ENCODE peak calls at places on chromosomes 11 and 22, in seven cellular contexts. One of them, this sample, is unnamed.
A peak's percentile ranks its signal among the peaks of the same experiment; 100 is the strongest.

GRCh38 chr11:55949330-55949729 is 13.1 kb upstream of the OR5I1 start:
- DNase-seq in AG20443: no peak
- DNase-seq in astrocyte: no peak
- DNase-seq in astrocyte of the spinal cord: no peak
- DNase-seq in iris pigment epithelial cell: no peak
- DNase-seq in Calu3: no peak
- DNase-seq in stimulated activated CD8-positive, alpha-beta memory T cell treated with anti-CD3 and anti-CD28 coated beads, Interleukin-12 subunit alpha, Interleukin-12 subunit beta, amount 100 ng/mL, for 1 hour: no peak
- DNase-seq in this sample: no peak

GRCh38 chr22:25393121-25393805 is 171.2 kb upstream of the GRK3 start:
- DNase-seq in AG20443: no peak
- DNase-seq in astrocyte: no peak
- DNase-seq in astrocyte of the spinal cord: no peak
- DNase-seq in iris pigment epithelial cell: no peak
- DNase-seq in Calu3: no peak
- DNase-seq in stimulated activated CD8-positive, alpha-beta memory T cell treated with anti-CD3 and anti-CD28 coated beads, Interleukin-12 subunit alpha, Interleukin-12 subunit beta, amount 100 ng/mL, for 1 hour: no peak
- DNase-seq in this sample: no peak

GRCh38 chr11:38460901-38461300 is 1862.9 kb upstream of the RAG2 start:
- DNase-seq in AG20443: no peak
- DNase-seq in astrocyte: peak; percentile 92
- DNase-seq in astrocyte of the spinal cord: peak; percentile 96
- DNase-seq in iris pigment epithelial cell: peak; percentile 59
- DNase-seq in Calu3: no peak
- DNase-seq in stimulated activated CD8-positive, alpha-beta memory T cell treated with anti-CD3 and anti-CD28 coated beads, Interleukin-12 subunit alpha, Interleukin-12 subunit beta, amount 100 ng/mL, for 1 hour: no peak
- DNase-seq in this sample: no peak

GRCh38 chr11:108787105-108787504 is 122.2 kb downstream of the DDX10 start:
- DNase-seq in AG20443: no peak
- DNase-seq in astrocyte: no peak
- DNase-seq in astrocyte of the spinal cord: no peak
- DNase-seq in iris pigment epithelial cell: no peak
- DNase-seq in Calu3: no peak
- DNase-seq in stimulated activated CD8-positive, alpha-beta memory T cell treated with anti-CD3 and anti-CD28 coated beads, Interleukin-12 subunit alpha, Interleukin-12 subunit beta, amount 100 ng/mL, for 1 hour: no peak
- DNase-seq in this sample: no peak

GRCh38 chr11:86737752-86738151 is 62.6 kb upstream of the PRSS23 start:
- DNase-seq in AG20443: peak; percentile 43
- DNase-seq in astrocyte: no peak
- DNase-seq in astrocyte of the spinal cord: no peak
- DNase-seq in iris pigment epithelial cell: peak; percentile 52
- DNase-seq in Calu3: no peak
- DNase-seq in stimulated activated CD8-positive, alpha-beta memory T cell treated with anti-CD3 and anti-CD28 coated beads, Interleukin-12 subunit alpha, Interleukin-12 subunit beta, amount 100 ng/mL, for 1 hour: no peak
- DNase-seq in this sample: no peak

GRCh38 chr11:36509694-36510566 is at the start of gene TRAF6:
- DNase-seq in AG20443: peak; percentile 95
- DNase-seq in astrocyte: peak; percentile 69
- DNase-seq in astrocyte of the spinal cord: peak; percentile 86
- DNase-seq in iris pigment epithelial cell: peak; percentile 80
- DNase-seq in Calu3: peak; percentile 95
- DNase-seq in stimulated activated CD8-positive, alpha-beta memory T cell treated with anti-CD3 and anti-CD28 coated beads, Interleukin-12 subunit alpha, Interleukin-12 subunit beta, amount 100 ng/mL, for 1 hour: peak; percentile 88
- DNase-seq in this sample: no peak

GRCh38 chr11:112634551-112634950 is 326.7 kb upstream of the NCAM1 start:
- DNase-seq in AG20443: peak; percentile 40
- DNase-seq in astrocyte: no peak
- DNase-seq in astrocyte of the spinal cord: no peak
- DNase-seq in iris pigment epithelial cell: no peak
- DNase-seq in Calu3: no peak
- DNase-seq in stimulated activated CD8-positive, alpha-beta memory T cell treated with anti-CD3 and anti-CD28 coated beads, Interleukin-12 subunit alpha, Interleukin-12 subunit beta, amount 100 ng/mL, for 1 hour: no peak
- DNase-seq in this sample: no peak

GRCh38 chr11:119100246-119100959 is 1.2 kb downstream of the DPAGT1 start:
- DNase-seq in AG20443: peak; percentile 40
- DNase-seq in astrocyte: peak; percentile 33
- DNase-seq in astrocyte of the spinal cord: peak; percentile 47
- DNase-seq in iris pigment epithelial cell: peak; percentile 34
- DNase-seq in Calu3: peak; percentile 13
- DNase-seq in stimulated activated CD8-positive, alpha-beta memory T cell treated with anti-CD3 and anti-CD28 coated beads, Interleukin-12 subunit alpha, Interleukin-12 subunit beta, amount 100 ng/mL, for 1 hour: no peak
- DNase-seq in this sample: no peak

GRCh38 chr22:32665676-32666075 is 135.8 kb upstream of the TIMP3 start:
- DNase-seq in AG20443: no peak
- DNase-seq in astrocyte: peak; percentile 18
- DNase-seq in astrocyte of the spinal cord: no peak
- DNase-seq in iris pigment epithelial cell: peak; percentile 17
- DNase-seq in Calu3: no peak
- DNase-seq in stimulated activated CD8-positive, alpha-beta memory T cell treated with anti-CD3 and anti-CD28 coated beads, Interleukin-12 subunit alpha, Interleukin-12 subunit beta, amount 100 ng/mL, for 1 hour: no peak
- DNase-seq in this sample: no peak

This sample was measured in C1 segment of cervical spinal cord.